ENCODE peak calls at places on chromosomes 7 and 10, in eight cellular contexts. P is amygdala; W is HCEC 1CT; S is mucosa of descending colon; N is HT1080; E is WERI-Rb-1; G is NCI-H460; B is stimulated activated CD8-positive, alpha-beta memory T cell treated with anti-CD3 and anti-CD28 coated beads, Interleukin-7, amount 100 ng/mL, for 1 hour. Y is an unnamed sample.

GRCh38 chr7:47253650-47254080 is 328.2 kb downstream of the TNS3 start:
- DNase-seq in N (peak), G (no peak), S (no peak), P (no peak), W (peak), B (no peak), E (peak), Y (no peak)

GRCh38 chr10:91632671-91633550 is at the start of gene PPP1R3C:
- DNase-seq in N (peak), G (peak), W (peak), S (peak), B (no peak), P (peak), E (peak), Y (peak)

GRCh38 chr7:135251502-135252327 is 18.1 kb downstream of the STRA8 start:
- DNase-seq in S (no peak), P (no peak), B (no peak), E (no peak), N (no peak), G (no peak), W (no peak), Y (no peak)

GRCh38 chr7:143408247-143408685 is 390 bp downstream of the EPHA1 start:
- DNase-seq in B (no peak), W (no peak), N (no peak), P (no peak), G (no peak), E (no peak), S (no peak), Y (no peak)

GRCh38 chr7:68321076-68321639 is 1277.1 kb upstream of the AUTS2 start:
- DNase-seq in S (no peak), W (no peak), B (no peak), N (no peak), G (no peak), E (peak), P (no peak), Y (peak)

GRCh38 chr10:112952282-112952991 is 2.4 kb downstream of the TCF7L2 start:
- DNase-seq in S (no peak), P (no peak), G (no peak), W (peak), E (no peak), B (no peak), N (peak), Y (peak)

GRCh38 chr7:75984130-75985008 is 10.0 kb downstream of the TMEM120A start:
- DNase-seq in W (no peak), B (no peak), P (no peak), E (no peak), N (no peak), G (no peak), S (no peak), Y (peak)

GRCh38 chr7:43071604-43072003 is 40.8 kb upstream of the HECW1 start:
- DNase-seq in B (no peak), E (peak), P (no peak), N (peak), W (peak), G (peak), S (no peak), Y (no peak)

GRCh38 chr7:151987748-151988529 is 31.7 kb downstream of the GALNTL5 start:
- DNase-seq in G (no peak), P (no peak), B (no peak), E (no peak), N (peak), S (no peak), W (no peak), Y (no peak)

GRCh38 chr7:90320014-90320413 is 1.1 kb downstream of the FAM237B start:
- DNase-seq in P (no peak), W (no peak), G (no peak), E (no peak), B (no peak), N (no peak), S (no peak), Y (no peak)

GRCh38 chr7:20786779-20787651 is at the start of gene SP8:
- DNase-seq in G (no peak), W (no peak), P (no peak), E (peak), N (no peak), S (no peak), B (no peak), Y (peak)

GRCh38 chr7:149853157-149853556 is 15.0 kb downstream of the ZNF862 start:
- DNase-seq in S (no peak), B (no peak), E (no peak), G (no peak), P (no peak), N (no peak), W (no peak), Y (no peak)

GRCh38 chr10:70498970-70499828 is 20.6 kb downstream of the PALD1 start:
- DNase-seq in E (no peak), G (no peak), P (no peak), N (no peak), B (no peak), W (no peak), S (no peak), Y (no peak)

Y was measured in D341Med.